ENCODE peak calls at places on chromosomes 5 and 9, in four cellular contexts. V is spleen, U is mammary epithelial cell, Q is fibroblast of the aortic adventitia. G is an unnamed sample.
A peak's percentile ranks its signal among the peaks of the same experiment; 100 is the strongest.

GRCh38 chr5:87872986-87873385 is 395.7 kb downstream of the TMEM161B start:
- DNase-seq in V (no peak), U (no peak), Q (no peak), G (no peak)

GRCh38 chr5:177131019-177131320 is 2.6 kb upstream of the NSD1 start:
- DNase-seq in V (no peak), U (no peak), Q (no peak), G (no peak)

GRCh38 chr5:157177935-157178334 is 2.7 kb upstream of the ITK start:
- DNase-seq in V (no peak), U (no peak), Q (no peak), G (no peak)

GRCh38 chr5:129960831-129961230 is 56.6 kb downstream of the CHSY3 start:
- DNase-seq in V (no peak), U (no peak), Q (peak; percentile 9), G (no peak)

GRCh38 chr9:134656334-134657034 is 14.9 kb downstream of the COL5A1 start:
- DNase-seq in V (peak; percentile 4), U (no peak), Q (no peak), G (peak; percentile 34)

GRCh38 chr5:156779436-156779835 is 70.7 kb upstream of the PPP1R2B start:
- DNase-seq in V (no peak), U (no peak), Q (no peak), G (no peak)

GRCh38 chr9:129954868-129955550 is 88.0 kb downstream of the FNBP1 start:
- DNase-seq in V (no peak), U (no peak), Q (peak; percentile 72), G (no peak)

GRCh38 chr5:9554122-9554521 is 8.2 kb upstream of the SEMA5A start:
- DNase-seq in V (no peak), U (no peak), Q (no peak), G (no peak)

GRCh38 chr9:21854594-21854993 is 52.2 kb downstream of the MTAP start:
- DNase-seq in V (no peak), U (peak; percentile 92), Q (peak; percentile 69), G (no peak)

GRCh38 chr9:85416720-85417119 is 325.0 kb downstream of the AGTPBP1 start:
- DNase-seq in V (no peak), U (no peak), Q (no peak), G (no peak)

GRCh38 chr5:142396436-142396835 is 71.6 kb upstream of the SPRY4 start:
- DNase-seq in V (no peak), U (no peak), Q (no peak), G (no peak)

GRCh38 chr5:5483880-5484595 is 61.6 kb downstream of the ICE1 start:
- DNase-seq in V (no peak), U (peak; percentile 5), Q (peak; percentile 12), G (no peak)

GRCh38 chr5:133256276-133256675 is 204.5 kb downstream of the HSPA4 start:
- DNase-seq in V (no peak), U (no peak), Q (no peak), G (no peak)

GRCh38 chr5:157459715-157460599 is at the start of gene NIPAL4:
- DNase-seq in V (peak; percentile 86), U (peak; percentile 14), Q (no peak), G (no peak)

GRCh38 chr5:135880278-135880677 is 15.4 kb downstream of the IL9 start:
- DNase-seq in V (no peak), U (no peak), Q (no peak), G (no peak)

GRCh38 chr9:11805969-11806368 is 887.2 kb upstream of the TYRP1 start:
- DNase-seq in V (no peak), U (no peak), Q (no peak), G (no peak)

GRCh38 chr9:6414291-6414690 is 1.3 kb downstream of the UHRF2 start:
- DNase-seq in V (no peak), U (peak; percentile 37), Q (peak; percentile 68), G (no peak)

GRCh38 chr9:134283692-134284265 is 42.5 kb upstream of the RXRA start:
- DNase-seq in V (no peak), U (no peak), Q (no peak), G (no peak)

GRCh38 chr5:72427016-72427415 is 80.2 kb downstream of the ZNF366 start:
- DNase-seq in V (no peak), U (no peak), Q (no peak), G (no peak)

GRCh38 chr5:124492444-124493224 is 253.8 kb downstream of the ZNF608 start:
- DNase-seq in V (no peak), U (no peak), Q (no peak), G (no peak)

GRCh38 chr9:96113045-96113444 is 188.9 kb downstream of the HSD17B3 start:
- DNase-seq in V (no peak), U (no peak), Q (no peak), G (no peak)

GRCh38 chr9:76699966-76700365 is 64.3 kb upstream of the PCA3 start:
- DNase-seq in V (no peak), U (no peak), Q (peak; percentile 91), G (no peak)

GRCh38 chr9:72960446-72960845 is 7.6 kb upstream of the ALDH1A1 start:
- DNase-seq in V (no peak), U (peak; percentile 77), Q (no peak), G (no peak)

GRCh38 chr9:94799578-94800264 is 73.2 kb downstream of the AOPEP start:
- DNase-seq in V (no peak), U (peak; percentile 47), Q (peak; percentile 80), G (no peak)

GRCh38 chr5:666816-667498 is 26.2 kb downstream of the TPPP start:
- DNase-seq in V (peak; percentile 36), U (no peak), Q (no peak), G (no peak)

GRCh38 chr9:121199921-121200320 is 1.7 kb downstream of the RAB14 start:
- DNase-seq in V (no peak), U (peak; percentile 39), Q (no peak), G (no peak)

GRCh38 chr5:84436866-84437265 is 52.2 kb upstream of the EDIL3 start:
- DNase-seq in V (no peak), U (no peak), Q (peak; percentile 30), G (no peak)

GRCh38 chr5:392431-392988 is 50.5 kb upstream of the EXOC3 start:
- DNase-seq in V (peak; percentile 74), U (peak; percentile 48), Q (no peak), G (peak; percentile 48)

GRCh38 chr5:10620346-10620745 is 56.5 kb downstream of the ANKRD33B start:
- DNase-seq in V (no peak), U (no peak), Q (no peak), G (no peak)

GRCh38 chr5:175573493-175574269 is 84.2 kb upstream of the HRH2 start:
- DNase-seq in V (no peak), U (no peak), Q (no peak), G (no peak)

GRCh38 chr5:135246605-135246922 is 152.5 kb downstream of the MACROH2A1 start:
- DNase-seq in V (peak; percentile 34), U (no peak), Q (no peak), G (peak; percentile 44)

GRCh38 chr5:93922551-93922950 is 181.2 kb upstream of the POU5F2 start:
- DNase-seq in V (no peak), U (no peak), Q (no peak), G (no peak)

GRCh38 chr9:76415154-76415553 is 20.9 kb upstream of the RFK start:
- DNase-seq in V (no peak), U (no peak), Q (no peak), G (no peak)

GRCh38 chr5:17157294-17157693 is 60.1 kb upstream of the BASP1 start:
- DNase-seq in V (no peak), U (no peak), Q (no peak), G (no peak)

GRCh38 chr9:112271466-112272098 is 61.8 kb downstream of the PTBP3 start:
- DNase-seq in V (no peak), U (peak; percentile 27), Q (peak; percentile 4), G (no peak)

DNA sequence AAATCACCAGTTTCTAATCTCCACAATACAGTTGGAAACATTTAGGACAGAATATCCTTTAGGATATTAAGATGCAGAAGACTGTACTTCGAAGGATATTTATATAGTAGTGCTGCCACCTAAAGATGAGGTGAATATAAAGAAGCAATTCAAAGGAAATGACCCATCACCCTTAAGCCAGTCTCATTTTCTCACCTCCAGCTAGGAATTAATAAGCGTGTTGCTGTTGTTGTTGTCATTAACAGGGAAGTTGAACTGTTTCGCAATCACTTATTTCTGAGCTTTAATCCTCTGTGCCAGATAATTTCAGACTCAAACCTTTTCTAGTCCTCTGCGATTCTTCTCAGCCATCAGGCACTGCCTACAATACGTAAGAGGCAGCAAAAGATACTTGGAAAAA is 7.8 kb upstream of the PURA start:
- DNase-seq in V (no peak), U (no peak), Q (no peak), G (no peak)
- TF ChIP-seq CTCF in V (no peak), U (no peak), Q (no peak), G (peak; percentile 41)

DNA sequence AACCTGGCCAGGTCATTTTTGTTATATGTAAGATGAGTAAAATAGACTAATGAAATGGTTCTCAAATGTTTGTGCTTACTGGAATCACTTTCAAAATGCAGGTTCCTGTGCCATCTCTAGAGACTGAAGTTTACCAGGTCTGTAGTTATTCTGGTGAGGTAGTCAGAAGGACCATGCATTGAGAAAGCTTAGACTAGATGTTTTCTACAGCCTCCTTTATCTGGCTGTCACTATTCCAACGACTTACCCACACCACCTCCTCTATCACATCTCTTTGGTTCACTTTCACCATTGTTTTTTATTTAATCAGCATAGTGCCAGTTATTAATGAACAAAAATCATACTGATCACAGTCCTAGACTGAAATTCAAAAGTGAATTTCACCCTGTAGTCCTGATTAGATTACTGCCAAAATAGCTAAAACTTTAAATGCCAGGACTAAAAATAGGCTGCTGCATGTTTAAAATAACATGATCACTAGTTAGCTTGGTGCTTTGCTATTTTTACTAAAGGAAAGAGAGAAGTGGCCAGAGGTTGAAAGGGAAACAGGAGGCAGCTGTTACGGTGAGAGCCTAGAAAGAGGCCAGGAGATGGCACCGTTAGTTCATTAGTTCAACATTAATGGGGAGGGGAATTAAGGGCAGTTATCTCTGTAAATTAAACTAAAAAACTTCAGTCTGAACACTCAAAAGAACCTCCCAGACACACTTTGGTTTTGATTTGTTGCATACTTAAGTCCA is 13.9 kb upstream of the FNIP1 start:
- DNase-seq in V (no peak), U (no peak), Q (peak; percentile 66), G (no peak)
- TF ChIP-seq CTCF in V (no peak), U (peak; percentile 47), Q (peak; percentile 18), G (peak; percentile 77)

DNA sequence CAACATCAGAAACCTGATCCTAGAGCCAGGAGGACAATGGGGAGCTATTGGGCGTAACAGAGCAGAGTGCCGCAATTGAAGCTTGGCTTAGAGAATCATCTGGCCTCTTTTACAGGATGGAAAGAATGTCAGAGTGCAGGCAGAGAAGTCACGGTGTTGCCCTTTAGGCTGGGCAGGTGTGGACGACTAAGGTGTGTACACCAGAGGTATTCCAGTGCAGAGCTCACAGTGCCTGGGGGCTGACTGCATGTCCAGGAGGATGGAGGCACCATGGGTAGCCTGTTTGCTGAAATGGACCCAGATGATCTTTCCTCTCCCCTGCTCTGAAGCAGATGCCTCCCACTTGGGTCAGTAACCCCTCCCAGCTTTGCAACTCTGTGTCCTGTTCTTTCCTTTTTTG is 48.9 kb upstream of the TBC1D2 start:
- DNase-seq in V (no peak), U (no peak), Q (no peak), G (no peak)
- TF ChIP-seq CTCF in V (no peak), U (no peak), Q (no peak), G (no peak)

DNA sequence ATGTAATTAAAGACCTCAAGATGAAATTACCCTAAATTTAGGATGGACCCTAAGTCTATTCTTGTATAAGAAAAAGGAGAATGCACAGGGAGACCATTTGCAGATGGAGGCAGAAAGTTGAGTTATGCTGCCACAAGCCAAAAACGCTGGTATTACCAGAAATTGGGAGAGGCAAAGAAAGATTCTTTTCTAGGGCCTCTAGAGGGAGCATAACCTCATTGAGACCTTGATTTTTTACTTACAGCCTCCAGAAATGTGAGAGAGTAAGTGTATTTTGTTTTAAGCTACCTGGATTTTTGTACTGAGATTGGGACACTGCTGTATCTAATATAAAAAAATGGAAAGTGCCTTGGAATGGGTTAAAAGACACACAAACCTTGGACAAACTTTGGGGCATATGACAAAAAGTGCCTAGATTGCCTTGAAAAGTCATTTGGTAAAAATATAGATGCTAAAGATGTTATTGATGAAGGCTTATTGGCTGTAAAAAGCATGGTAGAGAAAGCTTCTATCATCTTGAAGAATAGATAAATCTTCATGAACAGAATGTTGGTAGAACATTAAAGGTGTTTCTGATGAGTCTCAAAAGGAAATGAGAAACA is 174.7 kb upstream of the PRDM9 start:
- DNase-seq in V (no peak), U (peak; percentile 24), Q (no peak), G (no peak)
- TF ChIP-seq CTCF in V (no peak), U (peak; percentile 65), Q (no peak), G (peak; percentile 70)